ENCODE peak calls at places on chromosome 20, in eight cellular contexts. One of them, this sample, is unnamed.

GRCh38 chr20:50592282-50593004 is 82.3 kb downstream of the PTPN1 start:
- DNase-seq in natural killer cell: no peak
- DNase-seq in stimulated activated naive CD8-positive, alpha-beta T cell treated with anti-CD3 and anti-CD28 coated beads, Interleukin-15, Interleukin-2, amounts not matched to agents 100 U/mL and 50 U/mL, for 24 hours: no peak
- DNase-seq in NCI-H1436: no peak
- DNase-seq in caudate nucleus: no peak
- DNase-seq in SW 1271: no peak
- DNase-seq in breast epithelium: no peak
- DNase-seq in activated T-helper 1 cell treated with anti-CD3 and anti-CD28 coated beads, Interleukin-2, amount 50 U/mL, for 16 hours: no peak
- DNase-seq in this sample: no peak

GRCh38 chr20:47216819-47217410 is 139.6 kb downstream of the ZMYND8 start:
- DNase-seq in natural killer cell: no peak
- DNase-seq in stimulated activated naive CD8-positive, alpha-beta T cell treated with anti-CD3 and anti-CD28 coated beads, Interleukin-15, Interleukin-2, amounts not matched to agents 100 U/mL and 50 U/mL, for 24 hours: no peak
- DNase-seq in NCI-H1436: no peak
- DNase-seq in caudate nucleus: no peak
- DNase-seq in SW 1271: no peak
- DNase-seq in breast epithelium: no peak
- DNase-seq in activated T-helper 1 cell treated with anti-CD3 and anti-CD28 coated beads, Interleukin-2, amount 50 U/mL, for 16 hours: no peak
- DNase-seq in this sample: no peak

GRCh38 chr20:34302312-34302722 is 838 bp downstream of the AHCY start:
- DNase-seq in natural killer cell: no peak
- DNase-seq in stimulated activated naive CD8-positive, alpha-beta T cell treated with anti-CD3 and anti-CD28 coated beads, Interleukin-15, Interleukin-2, amounts not matched to agents 100 U/mL and 50 U/mL, for 24 hours: no peak
- DNase-seq in NCI-H1436: no peak
- DNase-seq in caudate nucleus: no peak
- DNase-seq in SW 1271: peak
- DNase-seq in breast epithelium: no peak
- DNase-seq in activated T-helper 1 cell treated with anti-CD3 and anti-CD28 coated beads, Interleukin-2, amount 50 U/mL, for 16 hours: no peak
- DNase-seq in this sample: peak

GRCh38 chr20:7806831-7807230 is 133.4 kb downstream of the HAO1 start:
- DNase-seq in natural killer cell: no peak
- DNase-seq in stimulated activated naive CD8-positive, alpha-beta T cell treated with anti-CD3 and anti-CD28 coated beads, Interleukin-15, Interleukin-2, amounts not matched to agents 100 U/mL and 50 U/mL, for 24 hours: no peak
- DNase-seq in NCI-H1436: no peak
- DNase-seq in caudate nucleus: no peak
- DNase-seq in SW 1271: no peak
- DNase-seq in breast epithelium: no peak
- DNase-seq in activated T-helper 1 cell treated with anti-CD3 and anti-CD28 coated beads, Interleukin-2, amount 50 U/mL, for 16 hours: no peak
- DNase-seq in this sample: no peak

GRCh38 chr20:49276201-49276894 is 1.5 kb downstream of the ZNFX1 start:
- DNase-seq in natural killer cell: no peak
- DNase-seq in stimulated activated naive CD8-positive, alpha-beta T cell treated with anti-CD3 and anti-CD28 coated beads, Interleukin-15, Interleukin-2, amounts not matched to agents 100 U/mL and 50 U/mL, for 24 hours: peak
- DNase-seq in NCI-H1436: peak
- DNase-seq in caudate nucleus: no peak
- DNase-seq in SW 1271: peak
- DNase-seq in breast epithelium: no peak
- DNase-seq in activated T-helper 1 cell treated with anti-CD3 and anti-CD28 coated beads, Interleukin-2, amount 50 U/mL, for 16 hours: peak
- DNase-seq in this sample: peak

GRCh38 chr20:6038256-6038655 is 15.6 kb downstream of the LRRN4 start:
- DNase-seq in natural killer cell: no peak
- DNase-seq in stimulated activated naive CD8-positive, alpha-beta T cell treated with anti-CD3 and anti-CD28 coated beads, Interleukin-15, Interleukin-2, amounts not matched to agents 100 U/mL and 50 U/mL, for 24 hours: no peak
- DNase-seq in NCI-H1436: no peak
- DNase-seq in caudate nucleus: no peak
- DNase-seq in SW 1271: no peak
- DNase-seq in breast epithelium: no peak
- DNase-seq in activated T-helper 1 cell treated with anti-CD3 and anti-CD28 coated beads, Interleukin-2, amount 50 U/mL, for 16 hours: no peak
- DNase-seq in this sample: no peak

GRCh38 chr20:23369424-23369823 is 7.4 kb downstream of the GZF1 start:
- DNase-seq in natural killer cell: no peak
- DNase-seq in stimulated activated naive CD8-positive, alpha-beta T cell treated with anti-CD3 and anti-CD28 coated beads, Interleukin-15, Interleukin-2, amounts not matched to agents 100 U/mL and 50 U/mL, for 24 hours: no peak
- DNase-seq in NCI-H1436: no peak
- DNase-seq in caudate nucleus: no peak
- DNase-seq in SW 1271: no peak
- DNase-seq in breast epithelium: no peak
- DNase-seq in activated T-helper 1 cell treated with anti-CD3 and anti-CD28 coated beads, Interleukin-2, amount 50 U/mL, for 16 hours: no peak
- DNase-seq in this sample: no peak

GRCh38 chr20:58603656-58604184 is 47.4 kb upstream of the STX16 start:
- DNase-seq in natural killer cell: no peak
- DNase-seq in stimulated activated naive CD8-positive, alpha-beta T cell treated with anti-CD3 and anti-CD28 coated beads, Interleukin-15, Interleukin-2, amounts not matched to agents 100 U/mL and 50 U/mL, for 24 hours: no peak
- DNase-seq in NCI-H1436: no peak
- DNase-seq in caudate nucleus: no peak
- DNase-seq in SW 1271: no peak
- DNase-seq in breast epithelium: no peak
- DNase-seq in activated T-helper 1 cell treated with anti-CD3 and anti-CD28 coated beads, Interleukin-2, amount 50 U/mL, for 16 hours: no peak
- DNase-seq in this sample: no peak

GRCh38 chr20:43559588-43559987 is 761 bp downstream of the SGK2 start:
- DNase-seq in natural killer cell: no peak
- DNase-seq in stimulated activated naive CD8-positive, alpha-beta T cell treated with anti-CD3 and anti-CD28 coated beads, Interleukin-15, Interleukin-2, amounts not matched to agents 100 U/mL and 50 U/mL, for 24 hours: no peak
- DNase-seq in NCI-H1436: no peak
- DNase-seq in caudate nucleus: no peak
- DNase-seq in SW 1271: no peak
- DNase-seq in breast epithelium: no peak
- DNase-seq in activated T-helper 1 cell treated with anti-CD3 and anti-CD28 coated beads, Interleukin-2, amount 50 U/mL, for 16 hours: no peak
- DNase-seq in this sample: no peak

GRCh38 chr20:53024121-53024520 is 52.0 kb downstream of the TSHZ2 start:
- DNase-seq in natural killer cell: no peak
- DNase-seq in stimulated activated naive CD8-positive, alpha-beta T cell treated with anti-CD3 and anti-CD28 coated beads, Interleukin-15, Interleukin-2, amounts not matched to agents 100 U/mL and 50 U/mL, for 24 hours: no peak
- DNase-seq in NCI-H1436: no peak
- DNase-seq in caudate nucleus: no peak
- DNase-seq in SW 1271: no peak
- DNase-seq in breast epithelium: no peak
- DNase-seq in activated T-helper 1 cell treated with anti-CD3 and anti-CD28 coated beads, Interleukin-2, amount 50 U/mL, for 16 hours: no peak
- DNase-seq in this sample: no peak

GRCh38 chr20:63911171-63911570 is 16.2 kb downstream of the DNAJC5 start:
- DNase-seq in natural killer cell: no peak
- DNase-seq in stimulated activated naive CD8-positive, alpha-beta T cell treated with anti-CD3 and anti-CD28 coated beads, Interleukin-15, Interleukin-2, amounts not matched to agents 100 U/mL and 50 U/mL, for 24 hours: no peak
- DNase-seq in NCI-H1436: no peak
- DNase-seq in caudate nucleus: peak
- DNase-seq in SW 1271: no peak
- DNase-seq in breast epithelium: no peak
- DNase-seq in activated T-helper 1 cell treated with anti-CD3 and anti-CD28 coated beads, Interleukin-2, amount 50 U/mL, for 16 hours: no peak
- DNase-seq in this sample: no peak

GRCh38 chr20:44730441-44730840 is 15.2 kb upstream of the KCNK15 start:
- DNase-seq in natural killer cell: no peak
- DNase-seq in stimulated activated naive CD8-positive, alpha-beta T cell treated with anti-CD3 and anti-CD28 coated beads, Interleukin-15, Interleukin-2, amounts not matched to agents 100 U/mL and 50 U/mL, for 24 hours: no peak
- DNase-seq in NCI-H1436: no peak
- DNase-seq in caudate nucleus: no peak
- DNase-seq in SW 1271: peak
- DNase-seq in breast epithelium: no peak
- DNase-seq in activated T-helper 1 cell treated with anti-CD3 and anti-CD28 coated beads, Interleukin-2, amount 50 U/mL, for 16 hours: no peak
- DNase-seq in this sample: no peak